ENCODE peak calls at places on chromosomes 1 and 21, in six cellular contexts. H, G, O, A, P and Q are unnamed samples.
A peak's percentile ranks its signal among the peaks of the same experiment; 100 is the strongest.

GRCh38 chr1:230208619-230209261 is 141.7 kb downstream of the GALNT2 start:
- DNase-seq in H (peak; percentile 39), A (no peak), G (no peak), P (no peak), O (no peak), Q (peak; percentile 8)

GRCh38 chr1:210841926-210842625 is 291.9 kb downstream of the KCNH1 start:
- DNase-seq in A (no peak), O (no peak), G (no peak), P (no peak), H (no peak), Q (no peak)

GRCh38 chr1:14658642-14659041 is 60.2 kb downstream of the KAZN start:
- DNase-seq in P (no peak), O (peak; percentile 60), G (no peak), H (no peak), A (no peak), Q (no peak)

GRCh38 chr1:229986737-229987364 is 80.2 kb upstream of the GALNT2 start:
- DNase-seq in P (no peak), O (no peak), H (no peak), A (no peak), G (no peak), Q (no peak)

GRCh38 chr1:102837551-102837950 is 270.8 kb downstream of the COL11A1 start:
- DNase-seq in G (no peak), H (no peak), P (no peak), O (peak; percentile 91), A (no peak), Q (no peak)

GRCh38 chr1:155085504-155086181 is 7.0 kb downstream of the EFNA3 start:
- DNase-seq in H (peak; percentile 33), O (peak; percentile 85), G (peak; percentile 77), P (peak; percentile 74), A (peak; percentile 85), Q (peak; percentile 75)

GRCh38 chr1:102655034-102655433 is 453.3 kb downstream of the COL11A1 start:
- DNase-seq in P (no peak), O (no peak), A (no peak), H (no peak), G (no peak), Q (no peak)

GRCh38 chr1:25442178-25442577 is 11.5 kb downstream of the MACO1 start:
- DNase-seq in G (peak; percentile 40), O (peak; percentile 37), P (no peak), A (no peak), H (no peak), Q (no peak)

GRCh38 chr1:225987491-225988316 is 11.4 kb downstream of the SDE2 start:
- DNase-seq in H (peak; percentile 41), A (no peak), P (no peak), O (peak; percentile 76), G (peak; percentile 30), Q (no peak)

GRCh38 chr1:156284762-156285161 is 637 bp downstream of the TMEM79 start:
- DNase-seq in G (peak; percentile 69), H (no peak), A (no peak), P (no peak), O (no peak), Q (no peak)

GRCh38 chr1:58745666-58746065 is 38.2 kb downstream of the JUN start:
- DNase-seq in A (no peak), H (no peak), G (no peak), O (peak; percentile 69), P (no peak), Q (no peak)

GRCh38 chr1:211548321-211549091 is 30.5 kb downstream of the SLC30A1 start:
- DNase-seq in G (no peak), P (no peak), H (peak; percentile 30), A (peak; percentile 46), O (no peak), Q (no peak)

GRCh38 chr1:196609114-196609737 is 986 bp upstream of the KCNT2 start:
- DNase-seq in P (no peak), H (peak; percentile 68), A (peak; percentile 63), G (no peak), O (no peak), Q (no peak)

GRCh38 chr1:73576084-73576483 is 621.9 kb downstream of the LRRIQ3 start:
- DNase-seq in O (no peak), A (no peak), H (no peak), G (no peak), P (no peak), Q (no peak)

GRCh38 chr1:165928075-165928731 is 100.8 kb downstream of the UCK2 start:
- DNase-seq in G (peak; percentile 60), O (peak; percentile 77), A (no peak), H (peak; percentile 46), P (no peak), Q (peak; percentile 11)

GRCh38 chr1:234896477-234897364 is 231.9 kb downstream of the TOMM20 start:
- DNase-seq in P (no peak), H (no peak), O (no peak), G (no peak), A (no peak), Q (no peak)

GRCh38 chr1:167641786-167642500 is 11.9 kb downstream of the RCSD1 start:
- DNase-seq in O (no peak), A (no peak), P (no peak), H (no peak), G (no peak), Q (no peak)

GRCh38 chr21:46082638-46083270 is 15.2 kb upstream of the COL6A2 start:
- DNase-seq in O (no peak), A (peak; percentile 68), H (no peak), G (no peak), P (peak; percentile 25), Q (no peak)
- H3K27ac ChIP-seq in O (no peak overlapping the region), A (peak overlapping the region; percentile 55), H (no peak overlapping the region), G (no peak overlapping the region), P (no peak overlapping the region), Q (no peak overlapping the region)

DNA sequence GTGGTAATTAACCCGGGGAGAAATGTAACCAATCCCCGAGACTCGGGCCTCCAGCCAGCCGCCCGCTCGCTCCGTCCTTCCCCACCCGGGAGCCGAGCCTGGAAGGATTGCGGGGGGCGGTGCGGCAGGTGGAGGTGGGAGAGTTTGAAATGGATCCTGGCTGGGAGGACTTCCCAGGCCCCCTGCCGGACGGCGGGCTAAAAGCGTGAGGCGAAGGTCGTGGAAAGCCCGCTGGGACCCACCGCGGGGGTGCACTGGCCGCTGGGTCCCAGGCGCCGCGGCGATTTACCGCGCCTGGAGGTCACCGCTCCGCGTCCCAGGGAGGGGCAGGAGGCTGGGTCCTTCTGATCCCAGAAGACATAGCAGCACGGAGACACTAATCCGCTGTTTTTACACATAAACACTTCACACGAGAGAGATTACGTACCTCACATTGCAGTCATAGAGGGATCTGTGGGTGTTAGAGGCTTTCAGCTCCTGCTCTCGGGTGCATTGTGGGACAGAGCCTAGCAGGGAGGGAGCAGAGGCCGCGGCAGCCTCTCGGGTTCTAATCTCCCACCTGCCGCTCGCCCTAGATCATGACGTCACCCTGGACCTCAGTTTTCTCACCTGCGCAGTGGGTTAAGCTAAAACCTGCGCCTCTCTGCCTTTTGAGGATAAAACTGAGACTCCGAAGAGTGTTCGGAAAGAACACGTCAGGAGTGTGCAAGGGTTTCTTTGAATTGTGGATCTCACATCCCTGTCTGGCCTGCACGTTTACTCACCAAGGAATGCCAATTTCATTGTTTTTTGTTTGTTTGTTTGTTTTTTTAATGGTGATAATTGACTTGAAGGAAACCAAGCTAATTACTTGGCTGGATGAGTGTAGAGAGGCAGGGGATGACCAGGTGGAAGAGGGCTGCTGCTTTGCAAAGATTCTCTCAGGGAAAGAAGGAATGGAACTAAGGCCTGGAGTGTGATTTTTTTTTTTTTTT is 17.1 kb upstream of the TMEM9 start:
- DNase-seq in H (peak; percentile 78), G (no peak), P (no peak), O (peak; percentile 79), A (no peak), Q (peak; percentile 14)
- TF ChIP-seq CTCF in H (peak; percentile 44), G (peak; percentile 35), P (no peak), O (peak; percentile 91), A (peak; percentile 31), Q (peak; percentile 66)

GRCh38 chr21:30044447-30045064 is 104.8 kb upstream of the GRIK1 start:
- DNase-seq in P (no peak), G (peak; percentile 9), H (peak; percentile 28), A (no peak), O (peak; percentile 70), Q (no peak)

DNA sequence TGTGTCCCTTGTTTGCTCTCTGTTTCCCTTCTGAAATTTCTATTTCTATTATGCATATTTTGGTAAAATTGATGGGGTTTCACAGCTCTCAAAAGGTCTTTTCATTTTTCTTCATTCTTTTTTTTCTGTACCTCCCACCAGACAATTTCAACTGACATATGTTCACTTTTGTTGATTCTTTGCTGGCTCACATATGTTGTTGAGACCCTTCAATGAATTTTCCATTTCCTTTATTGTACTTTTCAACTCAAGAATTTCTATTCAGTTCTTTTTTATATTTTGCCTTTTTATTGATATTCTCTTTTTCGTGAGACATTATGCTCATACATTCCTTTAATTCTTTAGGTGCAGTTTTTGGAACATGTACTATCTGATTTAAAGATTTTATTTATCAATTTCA is 102.6 kb upstream of the GRIK1 start:
- DNase-seq in P (no peak), O (no peak), H (no peak), A (no peak), G (no peak), Q (no peak)
- H3K9me3 ChIP-seq in P (no peaks in the 10 kb centered on the region), O (no peaks in the 10 kb centered on the region), H (no peaks in the 10 kb centered on the region), A (no peaks in the 10 kb centered on the region), G (no peaks in the 10 kb centered on the region), Q (peaks cover 6% of the 10 kb centered on the region)

GRCh38 chr1:3522112-3522511 is 67.6 kb downstream of the ARHGEF16 start:
- DNase-seq in H (no peak), P (no peak), A (no peak), O (no peak), G (no peak), Q (no peak)
- H3K27ac ChIP-seq in H (no peak overlapping the region), P (no peak overlapping the region), A (no peak overlapping the region), O (no peak overlapping the region), G (no peak overlapping the region), Q (no peak overlapping the region)

GRCh38 chr21:32782698-32783097 is 11.1 kb upstream of the PAXBP1 start:
- DNase-seq in O (no peak), P (no peak), G (no peak), H (no peak), A (no peak), Q (no peak)
- TF ChIP-seq CTCF in O (peak; percentile 47), P (no peak), G (no peak), H (peak; percentile 6), A (peak; percentile 17), Q (no peak)

DNA sequence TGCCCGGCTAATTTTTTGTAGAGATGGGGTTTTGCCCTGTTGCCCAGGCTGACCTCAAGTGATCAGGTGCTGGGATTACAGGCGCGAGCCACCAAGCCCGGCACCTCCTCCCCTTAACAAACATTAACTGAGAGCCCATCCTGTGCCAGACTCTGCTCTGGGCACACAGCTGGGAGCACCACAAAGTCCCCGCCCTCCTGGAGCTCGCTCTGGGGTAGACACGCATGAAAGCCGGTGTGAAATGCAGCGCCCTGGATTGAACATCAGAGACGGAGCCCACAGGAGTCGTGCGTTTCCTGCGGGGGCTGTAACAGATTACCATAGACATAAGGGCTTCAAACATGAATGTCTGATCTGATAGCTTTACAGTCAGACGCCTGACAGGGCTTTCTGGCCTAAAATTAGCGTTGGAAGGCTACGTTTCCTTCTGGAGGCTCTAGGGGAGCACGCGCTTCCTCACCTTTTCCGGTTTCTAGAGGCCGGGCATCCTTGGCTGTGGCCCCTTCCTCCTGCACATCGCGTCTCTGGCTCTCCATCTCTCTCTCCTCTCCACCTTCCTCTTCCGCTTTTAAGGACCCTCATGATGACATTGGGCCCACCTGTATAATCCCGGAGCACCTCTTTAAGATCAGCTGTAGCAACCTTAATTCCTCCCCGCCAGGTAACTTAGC is 14.4 kb downstream of the SLC27A3 start:
- DNase-seq in H (no peak), P (no peak), O (no peak), A (peak; percentile 72), G (no peak), Q (no peak)
- H3K9me3 ChIP-seq in H (no peaks in the 10 kb centered on the region), P (no peaks in the 10 kb centered on the region), O (no peaks in the 10 kb centered on the region), A (no peaks in the 10 kb centered on the region), G (no peaks in the 10 kb centered on the region), Q (no peaks in the 10 kb centered on the region)